ENCODE peak calls at places on chromosome 1, in four cellular contexts. Q, O, T and R are unnamed samples.

GRCh38 chr1:14602131-14602530 is 3.6 kb downstream of the KAZN start:
- DNase-seq in Q (no peak), O (peak), T (peak), R (no peak)

GRCh38 chr1:230772457-230773395 is 25.5 kb downstream of the CAPN9 start:
- DNase-seq in Q (peak), O (peak), T (peak), R (peak)

GRCh38 chr1:70429219-70429618 is 18.2 kb downstream of the CTH start:
- DNase-seq in Q (peak), O (no peak), T (no peak), R (no peak)

GRCh38 chr1:197998110-197998509 is 80.9 kb downstream of the LHX9 start:
- DNase-seq in Q (no peak), O (no peak), T (no peak), R (no peak)

GRCh38 chr1:235583511-235584001 is 66.0 kb downstream of the GNG4 start:
- DNase-seq in Q (no peak), O (no peak), T (peak), R (no peak)

GRCh38 chr1:85262985-85263384 is 3.5 kb upstream of the C1orf52 start:
- DNase-seq in Q (no peak), O (no peak), T (no peak), R (no peak)

GRCh38 chr1:88189525-88189924 is 494.5 kb upstream of the PKN2 start:
- DNase-seq in Q (no peak), O (no peak), T (no peak), R (no peak)

GRCh38 chr1:51551081-51551480 is 32.0 kb upstream of the EPS15 start:
- DNase-seq in Q (no peak), O (no peak), T (no peak), R (no peak)

GRCh38 chr1:85243336-85243735 is 16.1 kb downstream of the C1orf52 start:
- DNase-seq in Q (peak), O (no peak), T (no peak), R (no peak)

GRCh38 chr1:196538473-196538872 is 69.8 kb downstream of the KCNT2 start:
- DNase-seq in Q (no peak), O (no peak), T (no peak), R (no peak)

GRCh38 chr1:172724746-172725613 is 66.1 kb downstream of the FASLG start:
- DNase-seq in Q (no peak), O (no peak), T (no peak), R (no peak)

GRCh38 chr1:1366699-1367067 is 8.3 kb downstream of the AURKAIP1 start:
- DNase-seq in Q (no peak), O (no peak), T (no peak), R (no peak)

DNA sequence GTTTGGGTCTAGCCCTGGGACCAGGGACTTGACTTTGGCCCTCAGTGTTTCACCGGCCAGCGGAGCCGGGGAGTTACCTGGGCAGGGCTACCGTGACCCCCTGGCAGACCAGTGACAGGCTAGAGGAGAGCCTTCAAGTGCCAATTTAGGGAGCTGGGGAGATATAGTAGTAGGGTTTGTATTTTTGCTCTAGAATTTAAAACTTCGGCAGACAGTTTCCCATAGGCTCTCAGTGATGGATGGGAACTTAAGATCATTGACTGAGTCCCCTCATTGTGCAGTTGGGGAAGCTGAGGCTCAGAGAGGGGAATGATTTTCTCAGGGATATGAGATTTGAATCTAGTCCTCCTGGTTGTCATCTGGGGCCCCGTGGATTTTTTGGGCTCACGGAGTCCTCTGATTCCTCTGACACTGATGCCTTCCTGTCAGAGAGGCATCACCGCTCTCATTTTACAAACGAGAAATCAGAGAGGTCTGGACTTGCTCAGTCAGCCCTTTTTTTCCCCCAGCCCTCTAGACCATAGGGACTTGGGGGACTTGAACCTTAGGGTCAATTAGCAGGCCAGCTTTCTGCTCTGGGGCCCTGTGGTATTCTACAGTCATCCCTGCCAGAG is 58.3 kb upstream of the ACOT11 start:
- DNase-seq in Q (no peak), O (no peak), T (no peak), R (no peak)
- H3K4me3 ChIP-seq in Q (no peak), O (peak), T (no peak), R (no peak)

GRCh38 chr1:66925558-66925910 is 744 bp downstream of the MIER1 start:
- DNase-seq in Q (no peak), O (no peak), T (no peak), R (no peak)
- TF ChIP-seq CTCF in Q (no peak), O (no peak), T (no peak), R (no peak)

DNA sequence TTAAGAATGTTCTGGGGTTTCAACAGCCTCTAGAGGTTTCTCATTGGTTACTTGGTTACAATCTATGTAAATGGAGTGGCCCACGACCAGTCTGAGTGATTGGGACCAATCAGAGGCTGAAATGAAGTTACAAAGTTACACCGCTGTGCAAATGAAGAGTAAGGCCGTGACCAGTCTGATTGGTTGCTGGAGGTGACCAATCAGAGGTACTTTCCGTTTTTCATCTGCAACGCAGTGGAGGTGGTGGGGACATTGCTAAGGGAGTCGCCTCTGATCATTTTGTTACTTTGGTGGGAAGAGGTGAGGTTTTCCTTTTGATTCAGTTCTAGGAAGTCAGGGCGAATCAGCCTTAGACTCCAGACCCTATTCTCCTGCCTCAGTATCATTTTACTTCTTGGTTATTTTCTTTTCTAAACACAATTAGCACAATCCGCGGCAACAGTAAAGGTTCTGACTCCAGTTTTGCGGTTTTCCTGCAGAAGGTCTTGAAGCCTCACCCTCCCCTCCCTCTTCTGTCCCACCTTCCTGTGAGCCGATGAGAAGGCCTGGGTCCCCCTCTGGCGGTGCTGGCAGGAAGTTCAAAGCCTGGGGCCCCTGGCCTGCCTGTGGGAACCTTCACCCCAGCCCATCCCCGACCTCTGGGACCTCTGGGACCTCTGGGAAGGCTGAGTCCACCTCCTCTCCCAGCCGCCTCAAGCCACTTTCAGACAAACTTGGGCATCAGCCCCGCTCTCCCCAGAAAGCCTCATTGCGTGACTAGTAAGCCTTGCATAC is 38.7 kb upstream of the TTC34 start:
- DNase-seq in Q (no peak), O (no peak), T (no peak), R (no peak)
- H3K4me3 ChIP-seq in Q (no peak), O (no peak), T (no peak), R (no peak)

DNA sequence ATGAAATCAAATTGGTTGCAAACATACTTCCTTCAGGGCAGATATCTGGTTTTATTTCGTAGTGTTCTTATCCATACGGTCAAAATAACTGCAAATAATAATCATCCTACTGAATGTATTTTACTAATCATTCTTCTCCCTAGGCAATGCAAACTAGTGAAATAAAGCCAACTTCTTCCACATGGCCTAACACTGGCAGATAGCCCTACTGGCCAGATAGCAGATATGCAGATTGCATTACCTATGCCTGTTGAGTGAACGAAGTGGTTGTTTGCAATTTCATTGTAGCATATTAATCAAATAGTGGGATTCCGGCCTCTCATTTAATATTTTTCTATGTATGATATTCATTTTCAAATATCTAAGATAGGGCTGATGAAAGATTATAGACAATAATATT is 116.2 kb downstream of the CENPF start:
- DNase-seq in Q (peak), O (no peak), T (no peak), R (no peak)
- TF ChIP-seq CTCF in Q (no peak), O (no peak), T (no peak), R (peak)

DNA sequence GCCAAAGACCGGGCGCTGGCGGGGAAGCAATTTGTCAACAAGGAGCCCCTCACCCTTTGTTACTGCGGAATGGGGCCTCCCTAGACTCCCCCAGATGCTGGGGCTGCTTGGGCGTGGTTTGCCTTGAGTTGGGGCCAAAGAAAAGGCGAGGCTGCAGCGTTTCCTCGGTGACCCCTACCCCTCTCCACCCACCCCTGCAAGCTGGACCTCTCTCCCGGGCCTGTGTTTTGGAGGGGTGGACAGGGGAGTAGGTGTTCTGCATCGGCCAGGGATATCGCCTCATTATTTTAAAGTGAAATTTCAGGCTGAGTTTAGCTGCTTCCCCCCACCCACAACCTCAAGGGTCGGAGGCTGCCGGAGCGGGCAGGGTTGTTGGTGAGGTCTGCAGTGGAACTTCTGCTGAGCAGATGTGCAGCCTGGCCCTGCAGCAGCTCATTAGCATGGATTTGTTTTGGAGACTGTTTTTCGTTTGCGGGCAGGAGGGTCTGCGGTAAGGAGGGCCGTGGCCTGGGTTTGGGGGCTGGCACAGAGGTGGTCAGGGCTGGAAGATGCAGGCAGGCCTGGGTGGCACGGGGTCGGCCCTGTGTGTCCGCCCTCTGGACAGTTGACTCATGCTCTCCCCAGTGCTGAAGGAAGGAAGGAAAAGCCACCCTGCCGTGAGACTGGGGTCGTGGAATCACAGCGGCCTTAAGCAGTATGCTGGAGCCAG is 1.6 kb downstream of the NBL1 start:
- DNase-seq in Q (peak), O (no peak), T (no peak), R (no peak)
- H3K4me3 ChIP-seq in Q (peak), O (peak), T (no peak), R (peak)

GRCh38 chr1:175172503-175172902 is 20.1 kb downstream of the KIAA0040 start:
- DNase-seq in Q (no peak), O (no peak), T (no peak), R (no peak)
- TF ChIP-seq CTCF in Q (no peak), O (no peak), T (no peak), R (no peak)